ENCODE peak calls at places on chromosomes 1 and 21, in eight cellular contexts. M is NCI-H1694 treated with DMSO at 0.1 percent for 48 hours, O is HFF-Myc, C is Daoy, L is kidney epithelial cell, K is small intestine, B is Karpas-422, U is Peyer's patch. S is an unnamed sample.
A peak's percentile ranks its signal among the peaks of the same experiment; 100 is the strongest.

GRCh38 chr1:212532469-212533235 is 75.9 kb upstream of the ATF3 start:
- DNase-seq in M (no peak), O (no peak), C (no peak), L (no peak), K (no peak), B (no peak), U (no peak), S (no peak)

GRCh38 chr1:7615138-7615537 is 156.0 kb upstream of the VAMP3 start:
- DNase-seq in M (no peak), O (no peak), C (no peak), L (no peak), K (no peak), B (no peak), U (no peak), S (no peak)

GRCh38 chr1:151372411-151372934 is at the start of gene SELENBP1:
- DNase-seq in M (no peak), O (peak; percentile 26), C (peak; percentile 61), L (no peak), K (peak; percentile 98), B (no peak), U (peak; percentile 94), S (no peak)

GRCh38 chr1:209576392-209576791 is 7.1 kb upstream of the CAMK1G start:
- DNase-seq in M (no peak), O (no peak), C (no peak), L (no peak), K (no peak), B (no peak), U (no peak), S (no peak)

GRCh38 chr21:32916522-32917099 is 109.1 kb upstream of the OLIG2 start:
- DNase-seq in M (no peak), O (no peak), C (no peak), L (no peak), K (peak; percentile 6), B (peak; percentile 66), U (no peak), S (no peak)

GRCh38 chr1:236944556-236944955 is 59.7 kb downstream of the MT1HL1 start:
- DNase-seq in M (no peak), O (no peak), C (no peak), L (no peak), K (no peak), B (no peak), U (no peak), S (no peak)

GRCh38 chr1:26102046-26102925 is 9.3 kb upstream of the PDIK1L start:
- DNase-seq in M (no peak), O (no peak), C (no peak), L (no peak), K (no peak), B (no peak), U (no peak), S (no peak)

GRCh38 chr1:9833632-9834031 is 9.9 kb upstream of the CLSTN1 start:
- DNase-seq in M (no peak), O (no peak), C (no peak), L (no peak), K (no peak), B (no peak), U (no peak), S (no peak)

GRCh38 chr1:84862810-84863251 is 30.2 kb downstream of the LPAR3 start:
- DNase-seq in M (no peak), O (no peak), C (no peak), L (no peak), K (peak; percentile 62), B (no peak), U (no peak), S (peak; percentile 79)

GRCh38 chr21:43274946-43275310 is 106.1 kb downstream of the CRYAA start:
- DNase-seq in M (no peak), O (no peak), C (no peak), L (no peak), K (no peak), B (no peak), U (no peak), S (no peak)

GRCh38 chr1:234975122-234975940 is 153.3 kb downstream of the TOMM20 start:
- DNase-seq in M (no peak), O (peak; percentile 85), C (peak; percentile 96), L (peak; percentile 97), K (peak; percentile 81), B (no peak), U (no peak), S (no peak)

GRCh38 chr1:201065686-201066085 is 42.2 kb upstream of the KIF21B start:
- DNase-seq in M (no peak), O (no peak), C (no peak), L (no peak), K (no peak), B (no peak), U (no peak), S (no peak)

GRCh38 chr1:19456915-19457554 is 28.3 kb downstream of the CAPZB start:
- DNase-seq in M (no peak), O (no peak), C (peak; percentile 60), L (no peak), K (no peak), B (no peak), U (no peak), S (no peak)

GRCh38 chr1:234885601-234886000 is 243.0 kb downstream of the TOMM20 start:
- DNase-seq in M (no peak), O (no peak), C (no peak), L (no peak), K (no peak), B (no peak), U (no peak), S (no peak)

GRCh38 chr21:26686278-26686677 is 113.2 kb upstream of the CYYR1 start:
- DNase-seq in M (no peak), O (peak; percentile 4), C (no peak), L (peak; percentile 45), K (peak; percentile 18), B (peak; percentile 58), U (no peak), S (peak; percentile 12)

GRCh38 chr1:226637147-226637935 is 88.8 kb downstream of the STUM start:
- DNase-seq in M (no peak), O (no peak), C (no peak), L (no peak), K (no peak), B (peak; percentile 61), U (peak; percentile 51), S (no peak)

GRCh38 chr1:226549937-226550670 is 1.5 kb downstream of the STUM start:
- DNase-seq in M (peak; percentile 62), O (no peak), C (peak; percentile 38), L (no peak), K (peak; percentile 60), B (peak; percentile 72), U (peak; percentile 66), S (no peak)

GRCh38 chr1:240597153-240597745 is 14.7 kb downstream of the GREM2 start:
- DNase-seq in M (no peak), O (no peak), C (no peak), L (no peak), K (no peak), B (no peak), U (no peak), S (no peak)

GRCh38 chr1:223016890-223017289 is 126.2 kb downstream of the TLR5 start:
- DNase-seq in M (no peak), O (no peak), C (no peak), L (no peak), K (no peak), B (no peak), U (no peak), S (no peak)

GRCh38 chr21:42545745-42546144 is 32.1 kb downstream of the SLC37A1 start:
- DNase-seq in M (no peak), O (no peak), C (no peak), L (no peak), K (no peak), B (no peak), U (peak; percentile 24), S (no peak)

GRCh38 chr1:3981261-3981660 is 81.2 kb upstream of the C1orf174 start:
- DNase-seq in M (no peak), O (no peak), C (no peak), L (no peak), K (no peak), B (no peak), U (no peak), S (no peak)

GRCh38 chr1:157101196-157101595 is 1.6 kb upstream of the ETV3L start:
- DNase-seq in M (no peak), O (no peak), C (no peak), L (no peak), K (no peak), B (no peak), U (no peak), S (no peak)

GRCh38 chr1:25642710-25643109 is 26.1 kb downstream of the MAN1C1 start:
- DNase-seq in M (peak; percentile 27), O (no peak), C (peak; percentile 60), L (no peak), K (peak; percentile 46), B (no peak), U (no peak), S (peak; percentile 88)

S was measured in central memory CD4-positive, alpha-beta T cell.